ENCODE peak calls at places on chromosome 18, in eight cellular contexts. N, C, O, G, Z, Q, H and R are unnamed samples.

GRCh38 chr18:404061-404460 is 96.4 kb downstream of the COLEC12 start:
- DNase-seq in N (no peak), C (no peak), Z (no peak), G (no peak), H (no peak), O (no peak), Q (no peak), R (no peak)

GRCh38 chr18:21740724-21741510 is at the start of gene MIB1:
- DNase-seq in Q (no peak), Z (no peak), O (peak), G (no peak), C (peak), N (peak), H (peak), R (peak)

GRCh38 chr18:24136967-24137373 is 1.9 kb upstream of the CABYR start:
- DNase-seq in Q (no peak), C (no peak), O (no peak), H (no peak), Z (no peak), G (no peak), N (no peak), R (no peak)

GRCh38 chr18:54222922-54223567 is 1.4 kb downstream of the MBD2 start:
- DNase-seq in Q (peak), N (no peak), G (no peak), H (peak), O (no peak), Z (no peak), C (no peak), R (no peak)

GRCh38 chr18:63101811-63102210 is 217.8 kb downstream of the BCL2 start:
- DNase-seq in G (no peak), C (no peak), Z (no peak), H (no peak), Q (no peak), N (no peak), O (no peak), R (no peak)

GRCh38 chr18:25737710-25738251 is 352.6 kb downstream of the SS18 start:
- DNase-seq in O (no peak), Q (no peak), H (no peak), C (no peak), G (no peak), Z (peak), N (no peak), R (no peak)

GRCh38 chr18:33560686-33561370 is 17.2 kb upstream of the ASXL3 start:
- DNase-seq in C (no peak), Z (peak), H (no peak), N (no peak), Q (no peak), O (no peak), G (no peak), R (no peak)

GRCh38 chr18:31516432-31516831 is 18.5 kb downstream of the DSG2 start:
- DNase-seq in N (no peak), G (no peak), O (no peak), C (no peak), H (no peak), Q (no peak), Z (no peak), R (no peak)

GRCh38 chr18:36269157-36269556 is 28.4 kb upstream of the FHOD3 start:
- DNase-seq in H (no peak), C (no peak), G (no peak), N (no peak), Q (no peak), Z (no peak), O (no peak), R (no peak)

GRCh38 chr18:4843771-4844170 is 353.3 kb downstream of the AKAIN1 start:
- DNase-seq in Z (no peak), G (no peak), C (no peak), H (no peak), N (no peak), O (no peak), Q (no peak), R (no peak)

GRCh38 chr18:32907656-32908441 is 135.0 kb upstream of the KLHL14 start:
- DNase-seq in H (no peak), C (no peak), N (no peak), O (no peak), Q (no peak), G (no peak), Z (no peak), R (no peak)

GRCh38 chr18:7298149-7298548 is 67.3 kb downstream of the LRRC30 start:
- DNase-seq in C (no peak), N (no peak), Q (no peak), Z (no peak), H (no peak), G (no peak), O (no peak), R (no peak)

GRCh38 chr18:78983530-78983929 is 3.9 kb downstream of the SALL3 start:
- DNase-seq in Q (no peak), H (no peak), N (no peak), G (no peak), Z (no peak), C (no peak), O (no peak), R (no peak)